ENCODE peak calls at places on chromosomes 4 and X, in four cellular contexts. Q, F, W and C are unnamed samples.
A peak's percentile ranks its signal among the peaks of the same experiment; 100 is the strongest.

GRCh38 chr4:16011173-16011572 is 48.2 kb upstream of the FGFBP2 start:
- DNase-seq in F (no peak), W (no peak), Q (no peak), C (no peak)

GRCh38 chr4:6884341-6884870 is 25.2 kb upstream of the TBC1D14 start:
- DNase-seq in F (no peak), W (no peak), Q (no peak), C (no peak)

GRCh38 chrX:96693407-96693806 is 8.8 kb downstream of the DIAPH2 start:
- DNase-seq in Q (no peak), W (no peak), F (no peak), C (no peak)

GRCh38 chrX:110036162-110037033 is 33.5 kb downstream of the TMEM164 start:
- DNase-seq in Q (peak; percentile 58), F (no peak), W (no peak), C (no peak)

GRCh38 chr4:145842224-145842887 is 96.3 kb downstream of the ZNF827 start:
- DNase-seq in W (no peak), F (no peak), Q (no peak), C (no peak)

GRCh38 chr4:142549726-142550463 is 296.2 kb downstream of the INPP4B start:
- DNase-seq in Q (no peak), W (no peak), F (no peak), C (no peak)

GRCh38 chrX:375181-376036 is 11.3 kb downstream of the PPP2R3B start:
- DNase-seq in Q (no peak), F (no peak), W (no peak), C (no peak)

GRCh38 chrX:3143043-3143799 is 102.0 kb downstream of the ARSF start:
- DNase-seq in Q (peak; percentile 80), W (no peak), F (no peak), C (no peak)

GRCh38 chrX:49171752-49172279 is at the start of gene PLP2:
- DNase-seq in F (peak; percentile 49), W (no peak), Q (no peak), C (no peak)

GRCh38 chr4:154618708-154619315 is 6.4 kb upstream of the FGG start:
- DNase-seq in Q (no peak), W (peak; percentile 21), F (peak; percentile 59), C (peak; percentile 4)

GRCh38 chr4:145044341-145044740 is 53.7 kb downstream of the ANAPC10 start:
- DNase-seq in Q (no peak), W (no peak), F (no peak), C (no peak)

GRCh38 chr4:3813151-3813905 is 47.1 kb downstream of the ADRA2C start:
- DNase-seq in Q (no peak), F (no peak), W (no peak), C (no peak)

GRCh38 chr4:13546374-13546854 is 2.1 kb upstream of the NKX3-2 start:
- DNase-seq in Q (no peak), W (no peak), F (no peak), C (no peak)

GRCh38 chr4:28966982-28967381 is 1753.2 kb upstream of the PCDH7 start:
- DNase-seq in W (no peak), Q (no peak), F (no peak), C (no peak)

GRCh38 chrX:51144828-51145442 is 187.7 kb upstream of the NUDT10 start:
- DNase-seq in F (peak; percentile 46), W (peak; percentile 1), Q (no peak), C (no peak)

GRCh38 chr4:92035666-92036065 is 268.1 kb upstream of the GRID2 start:
- DNase-seq in W (no peak), Q (no peak), F (no peak), C (no peak)

GRCh38 chr4:184697956-184698355 is 35.9 kb downstream of the CENPU start:
- DNase-seq in F (no peak), Q (no peak), W (no peak), C (no peak)

GRCh38 chrX:13570245-13570573 is 808 bp downstream of the EGFL6 start:
- DNase-seq in Q (no peak), F (no peak), W (no peak), C (no peak)

GRCh38 chrX:19912-20571 is 261.1 kb upstream of the PLCXD1 start:
- DNase-seq in F (peak; percentile 47), W (no peak), Q (no peak), C (no peak)

GRCh38 chr4:74933562-74934015 is 673 bp downstream of the PARM1 start:
- DNase-seq in Q (no peak), F (no peak), W (no peak), C (peak; percentile 5)

GRCh38 chr4:7966281-7967062 is 26.8 kb upstream of the AFAP1 start:
- DNase-seq in W (no peak), F (no peak), Q (no peak), C (no peak)

GRCh38 chr4:63563288-63564014 is 845.8 kb downstream of the TECRL start:
- DNase-seq in W (no peak), Q (no peak), F (no peak), C (no peak)

GRCh38 chr4:98932539-98932938 is 3.6 kb upstream of the EIF4E start:
- DNase-seq in Q (no peak), F (no peak), W (no peak), C (no peak)

GRCh38 chr4:125517831-125518230 is 203.1 kb downstream of the FAT4 start:
- DNase-seq in Q (no peak), W (no peak), F (no peak), C (no peak)

GRCh38 chr4:139675156-139675555 is 9.5 kb downstream of the MGST2 start:
- DNase-seq in Q (peak; percentile 62), W (no peak), F (no peak), C (no peak)

GRCh38 chr4:118954246-118954645 is 65.6 kb downstream of the SYNPO2 start:
- DNase-seq in W (no peak), F (no peak), Q (no peak), C (no peak)

GRCh38 chrX:147875866-147876596 is 35.7 kb upstream of the FMR1 start:
- DNase-seq in Q (no peak), F (no peak), W (peak; percentile 64), C (no peak)

GRCh38 chr4:63085091-63085490 is 1324.2 kb downstream of the TECRL start:
- DNase-seq in Q (no peak), W (no peak), F (no peak), C (no peak)

GRCh38 chrX:132171478-132171877 is 43.7 kb upstream of the FRMD7 start:
- DNase-seq in Q (no peak), F (peak; percentile 6), W (no peak), C (no peak)

GRCh38 chr4:74473155-74473811 is 28.3 kb downstream of the AREG start:
- DNase-seq in F (no peak), W (no peak), Q (no peak), C (no peak)

GRCh38 chr4:17962171-17962570 is 59.4 kb downstream of the LCORL start:
- DNase-seq in F (no peak), Q (no peak), W (no peak), C (no peak)

GRCh38 chr4:41326776-41327175 is 70.0 kb downstream of the UCHL1 start:
- DNase-seq in F (no peak), Q (no peak), W (no peak), C (no peak)

GRCh38 chr4:82367438-82368097 is 6.2 kb downstream of the HNRNPD start:
- DNase-seq in Q (no peak), F (peak; percentile 43), W (no peak), C (no peak)

GRCh38 chr4:113350576-113350975 is 301.1 kb downstream of the ANK2 start:
- DNase-seq in Q (no peak), W (peak; percentile 17), F (no peak), C (no peak)

GRCh38 chrX:105564536-105564935 is 257.8 kb upstream of the NRK start:
- DNase-seq in F (no peak), W (no peak), Q (no peak), C (no peak)

GRCh38 chr4:141575884-141576283 is 60.5 kb upstream of the IL15 start:
- DNase-seq in W (no peak), Q (no peak), F (no peak), C (no peak)

GRCh38 chr4:74682567-74683359 is 111.6 kb downstream of the BTC start:
- DNase-seq in W (no peak), F (peak; percentile 84), Q (no peak), C (no peak)

GRCh38 chrX:150299579-150299978 is 63.5 kb upstream of the MAMLD1 start:
- DNase-seq in Q (no peak), W (no peak), F (no peak), C (no peak)

DNA sequence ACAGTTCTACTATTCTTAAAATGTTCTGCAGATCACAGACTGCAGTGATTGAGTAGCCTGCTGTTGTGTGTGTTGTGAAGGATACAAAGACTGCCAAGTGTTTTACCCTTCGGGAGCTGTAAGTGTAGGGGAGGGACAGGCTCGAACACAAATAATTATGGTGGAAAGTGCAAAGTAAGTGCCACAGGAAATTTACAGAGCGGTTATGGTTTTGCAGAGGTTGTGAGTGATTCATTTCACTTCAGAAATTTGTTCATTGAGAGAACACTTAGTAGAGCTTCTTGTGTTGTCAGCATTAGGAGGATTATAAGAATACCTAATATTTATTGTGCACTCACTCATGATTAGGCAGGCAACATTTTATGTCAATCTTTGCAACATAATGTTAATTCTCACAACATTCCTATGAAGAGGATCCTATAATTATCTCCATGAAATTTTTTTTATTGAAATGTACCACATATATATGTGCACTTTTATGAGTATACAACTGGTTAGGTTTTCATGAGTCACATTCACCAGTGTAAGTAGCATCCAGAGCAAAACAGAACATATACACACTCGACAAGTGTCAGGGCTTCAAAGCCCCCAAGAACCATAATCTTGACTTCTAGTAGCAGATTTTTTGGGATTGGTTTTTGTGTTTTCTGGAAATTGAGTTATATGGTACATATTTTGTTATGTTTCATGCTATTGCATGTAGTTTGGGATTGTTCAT is 62.2 kb downstream of the ARHGAP10 start:
- DNase-seq in W (no peak), F (no peak), Q (no peak), C (no peak)
- TF ChIP-seq SPI1 in W (no peak), F (no peak), Q (no peak), C (no peak)

DNA sequence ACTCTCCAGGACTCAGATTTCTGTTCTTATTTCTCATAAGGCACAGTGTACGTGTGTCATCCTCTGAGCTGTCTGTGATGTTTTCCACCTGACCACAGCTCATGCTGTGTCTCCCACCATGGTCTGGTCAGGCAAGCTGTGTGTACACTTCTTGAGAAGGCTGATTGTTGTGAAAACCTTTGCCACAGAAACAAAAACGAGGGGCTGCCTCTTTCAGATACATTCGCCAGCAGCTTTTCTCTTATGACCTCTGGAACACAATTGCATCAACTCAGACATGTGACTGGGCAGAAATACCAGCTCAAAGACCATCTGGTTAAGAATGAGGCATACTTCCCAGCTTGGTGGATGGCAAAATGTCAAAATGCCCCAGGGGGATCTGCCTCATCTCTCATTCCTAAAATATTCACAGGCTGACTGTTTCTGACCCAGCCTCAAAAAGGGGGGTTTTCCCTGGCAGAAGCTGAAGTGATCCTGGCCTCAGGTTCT is 46.1 kb downstream of the PGRMC2 start:
- DNase-seq in Q (no peak), W (no peak), F (no peak), C (no peak)
- TF ChIP-seq SPI1 in Q (no peak), W (no peak), F (no peak), C (no peak)

GRCh38 chrX:24494544-24495113 is 29.5 kb downstream of the PDK3 start:
- DNase-seq in Q (no peak), W (no peak), F (no peak), C (no peak)

GRCh38 chrX:24495700-24496099 is 30.6 kb downstream of the PDK3 start:
- DNase-seq in F (no peak), Q (no peak), W (no peak), C (no peak)

GRCh38 chrX:24487576-24487975 is 22.5 kb downstream of the PDK3 start:
- DNase-seq in F (no peak), W (no peak), Q (no peak), C (no peak)

GRCh38 chrX:24493740-24494543 is 28.9 kb downstream of the PDK3 start:
- DNase-seq in F (no peak), Q (no peak), W (no peak), C (no peak)

GRCh38 chrX:24491741-24492140 is 26.7 kb downstream of the PDK3 start:
- DNase-seq in Q (no peak), F (no peak), W (no peak), C (no peak)
- TF ChIP-seq SPI1 in Q (no peak), F (no peak), W (no peak), C (no peak)

GRCh38 chr4:181685911-181686310 is 557.3 kb upstream of the TENM3 start:
- DNase-seq in W (no peak), F (no peak), Q (no peak), C (no peak)
- TF ChIP-seq SPI1 in W (no peak), F (no peak), Q (no peak), C (no peak)